ENCODE peak calls at places on chromosomes 5 and 9, in seven cellular contexts. One of them, this sample, is unnamed.

GRCh38 chr5:139052975-139053374 is 145.2 kb downstream of the SIL1 start:
- DNase-seq in uterus: no peak
- DNase-seq in HCT116: no peak
- DNase-seq in CD4-positive, alpha-beta memory T cell: no peak
- DNase-seq in CD8-positive, alpha-beta T cell: no peak
- DNase-seq in foreskin keratinocyte: no peak
- DNase-seq in thoracic aorta: no peak
- DNase-seq in this sample: no peak

GRCh38 chr5:68332546-68332945 is 117.0 kb downstream of the PIK3R1 start:
- DNase-seq in foreskin keratinocyte: no peak
- DNase-seq in CD4-positive, alpha-beta memory T cell: no peak
- DNase-seq in HCT116: no peak
- DNase-seq in uterus: no peak
- DNase-seq in CD8-positive, alpha-beta T cell: no peak
- DNase-seq in thoracic aorta: no peak
- DNase-seq in this sample: no peak

GRCh38 chr5:56003633-56004032 is 8.9 kb upstream of the IL6ST start:
- DNase-seq in CD8-positive, alpha-beta T cell: no peak
- DNase-seq in CD4-positive, alpha-beta memory T cell: no peak
- DNase-seq in HCT116: no peak
- DNase-seq in uterus: no peak
- DNase-seq in thoracic aorta: no peak
- DNase-seq in foreskin keratinocyte: no peak
- DNase-seq in this sample: no peak

GRCh38 chr9:35560625-35561337 is 44.3 kb upstream of the TESK1 start:
- DNase-seq in CD4-positive, alpha-beta memory T cell: no peak
- DNase-seq in uterus: no peak
- DNase-seq in foreskin keratinocyte: no peak
- DNase-seq in HCT116: no peak
- DNase-seq in thoracic aorta: no peak
- DNase-seq in CD8-positive, alpha-beta T cell: no peak
- DNase-seq in this sample: no peak

GRCh38 chr5:122170630-122171029 is 41.3 kb downstream of the ZNF474 start:
- DNase-seq in thoracic aorta: no peak
- DNase-seq in CD8-positive, alpha-beta T cell: no peak
- DNase-seq in CD4-positive, alpha-beta memory T cell: no peak
- DNase-seq in foreskin keratinocyte: no peak
- DNase-seq in uterus: no peak
- DNase-seq in HCT116: no peak
- DNase-seq in this sample: no peak

GRCh38 chr9:94204174-94204573 is 54.9 kb upstream of the ZNF169 start:
- DNase-seq in HCT116: no peak
- DNase-seq in CD4-positive, alpha-beta memory T cell: no peak
- DNase-seq in uterus: no peak
- DNase-seq in CD8-positive, alpha-beta T cell: no peak
- DNase-seq in foreskin keratinocyte: no peak
- DNase-seq in thoracic aorta: no peak
- DNase-seq in this sample: no peak

GRCh38 chr5:142874537-142874936 is 104.4 kb downstream of the ARHGAP26 start:
- DNase-seq in CD4-positive, alpha-beta memory T cell: no peak
- DNase-seq in thoracic aorta: peak; percentile 76
- DNase-seq in HCT116: no peak
- DNase-seq in foreskin keratinocyte: no peak
- DNase-seq in CD8-positive, alpha-beta T cell: no peak
- DNase-seq in uterus: peak; percentile 57
- DNase-seq in this sample: no peak

GRCh38 chr9:70923941-70924340 is 197.5 kb downstream of the TRPM3 start:
- DNase-seq in HCT116: no peak
- DNase-seq in thoracic aorta: no peak
- DNase-seq in CD8-positive, alpha-beta T cell: no peak
- DNase-seq in uterus: no peak
- DNase-seq in CD4-positive, alpha-beta memory T cell: no peak
- DNase-seq in foreskin keratinocyte: no peak
- DNase-seq in this sample: no peak

GRCh38 chr9:26260238-26260637 is 582.0 kb upstream of the TUSC1 start:
- DNase-seq in HCT116: no peak
- DNase-seq in CD8-positive, alpha-beta T cell: no peak
- DNase-seq in foreskin keratinocyte: peak; percentile 39
- DNase-seq in thoracic aorta: no peak
- DNase-seq in CD4-positive, alpha-beta memory T cell: no peak
- DNase-seq in uterus: no peak
- DNase-seq in this sample: no peak

GRCh38 chr9:122788831-122789230 is at the start of gene OR5C1:
- DNase-seq in HCT116: no peak
- DNase-seq in CD8-positive, alpha-beta T cell: no peak
- DNase-seq in CD4-positive, alpha-beta memory T cell: no peak
- DNase-seq in uterus: no peak
- DNase-seq in thoracic aorta: no peak
- DNase-seq in foreskin keratinocyte: no peak
- DNase-seq in this sample: no peak

GRCh38 chr5:92912280-92912679 is 668.7 kb downstream of the NR2F1-AS1 start:
- DNase-seq in CD8-positive, alpha-beta T cell: no peak
- DNase-seq in HCT116: no peak
- DNase-seq in CD4-positive, alpha-beta memory T cell: no peak
- DNase-seq in thoracic aorta: no peak
- DNase-seq in uterus: no peak
- DNase-seq in foreskin keratinocyte: no peak
- DNase-seq in this sample: no peak

GRCh38 chr5:33441241-33441844 is 578 bp downstream of the TARS1 start:
- DNase-seq in CD4-positive, alpha-beta memory T cell: peak; percentile 39
- DNase-seq in foreskin keratinocyte: no peak
- DNase-seq in uterus: no peak
- DNase-seq in thoracic aorta: no peak
- DNase-seq in CD8-positive, alpha-beta T cell: peak; percentile 9
- DNase-seq in HCT116: peak; percentile 23
- DNase-seq in this sample: no peak

GRCh38 chr9:127136081-127136879 is 13.8 kb upstream of the ANGPTL2 start:
- DNase-seq in CD8-positive, alpha-beta T cell: no peak
- DNase-seq in uterus: no peak
- DNase-seq in CD4-positive, alpha-beta memory T cell: no peak
- DNase-seq in foreskin keratinocyte: no peak
- DNase-seq in HCT116: no peak
- DNase-seq in thoracic aorta: no peak
- DNase-seq in this sample: no peak

GRCh38 chr5:108093186-108093585 is 288.7 kb downstream of the FBXL17 start:
- DNase-seq in uterus: no peak
- DNase-seq in CD8-positive, alpha-beta T cell: no peak
- DNase-seq in HCT116: peak; percentile 6
- DNase-seq in CD4-positive, alpha-beta memory T cell: no peak
- DNase-seq in foreskin keratinocyte: no peak
- DNase-seq in thoracic aorta: no peak
- DNase-seq in this sample: peak; percentile 15

GRCh38 chr9:75146229-75146628 is 57.9 kb downstream of the OSTF1 start:
- DNase-seq in thoracic aorta: no peak
- DNase-seq in HCT116: no peak
- DNase-seq in CD8-positive, alpha-beta T cell: no peak
- DNase-seq in CD4-positive, alpha-beta memory T cell: no peak
- DNase-seq in uterus: no peak
- DNase-seq in foreskin keratinocyte: no peak
- DNase-seq in this sample: no peak

GRCh38 chr5:136207631-136208030 is 14.7 kb upstream of the SMIM32 start:
- DNase-seq in CD8-positive, alpha-beta T cell: no peak
- DNase-seq in uterus: no peak
- DNase-seq in thoracic aorta: no peak
- DNase-seq in HCT116: no peak
- DNase-seq in CD4-positive, alpha-beta memory T cell: no peak
- DNase-seq in foreskin keratinocyte: no peak
- DNase-seq in this sample: no peak

GRCh38 chr9:36398745-36399144 is 1.3 kb downstream of the RNF38 start:
- DNase-seq in thoracic aorta: no peak
- DNase-seq in CD8-positive, alpha-beta T cell: no peak
- DNase-seq in foreskin keratinocyte: no peak
- DNase-seq in HCT116: no peak
- DNase-seq in uterus: no peak
- DNase-seq in CD4-positive, alpha-beta memory T cell: no peak
- DNase-seq in this sample: no peak

GRCh38 chr5:113249216-113249615 is 185.6 kb downstream of the TSSK1B start:
- DNase-seq in CD4-positive, alpha-beta memory T cell: no peak
- DNase-seq in CD8-positive, alpha-beta T cell: no peak
- DNase-seq in uterus: no peak
- DNase-seq in thoracic aorta: no peak
- DNase-seq in foreskin keratinocyte: no peak
- DNase-seq in HCT116: no peak
- DNase-seq in this sample: no peak
- H3K4me1 ChIP-seq in CD4-positive, alpha-beta memory T cell: no peaks in the 10 kb centered on the region
- H3K4me1 ChIP-seq in CD8-positive, alpha-beta T cell: no peaks in the 10 kb centered on the region
- H3K4me1 ChIP-seq in uterus: peaks cover 4% of the 10 kb centered on the region
- H3K4me1 ChIP-seq in thoracic aorta: peaks cover 6% of the 10 kb centered on the region
- H3K4me1 ChIP-seq in foreskin keratinocyte: peaks cover 17% of the 10 kb centered on the region
- H3K4me1 ChIP-seq in HCT116: peaks cover 20% of the 10 kb centered on the region
- H3K4me1 ChIP-seq in this sample: no peaks in the 10 kb centered on the region

GRCh38 chr9:117291223-117291622 is 123.6 kb downstream of the ASTN2 start:
- DNase-seq in HCT116: no peak
- DNase-seq in uterus: no peak
- DNase-seq in CD4-positive, alpha-beta memory T cell: no peak
- DNase-seq in foreskin keratinocyte: no peak
- DNase-seq in thoracic aorta: no peak
- DNase-seq in CD8-positive, alpha-beta T cell: no peak
- DNase-seq in this sample: no peak

GRCh38 chr9:117293199-117294114 is 121.4 kb downstream of the ASTN2 start:
- DNase-seq in foreskin keratinocyte: no peak
- DNase-seq in CD4-positive, alpha-beta memory T cell: no peak
- DNase-seq in thoracic aorta: no peak
- DNase-seq in HCT116: no peak
- DNase-seq in uterus: no peak
- DNase-seq in CD8-positive, alpha-beta T cell: no peak
- DNase-seq in this sample: no peak

GRCh38 chr9:117290809-117291208 is 124.0 kb downstream of the ASTN2 start:
- DNase-seq in uterus: no peak
- DNase-seq in CD8-positive, alpha-beta T cell: no peak
- DNase-seq in CD4-positive, alpha-beta memory T cell: no peak
- DNase-seq in thoracic aorta: no peak
- DNase-seq in foreskin keratinocyte: no peak
- DNase-seq in HCT116: no peak
- DNase-seq in this sample: no peak

GRCh38 chr9:117286245-117286644 is 128.6 kb downstream of the ASTN2 start:
- DNase-seq in CD4-positive, alpha-beta memory T cell: no peak
- DNase-seq in uterus: peak; percentile 16
- DNase-seq in thoracic aorta: no peak
- DNase-seq in CD8-positive, alpha-beta T cell: no peak
- DNase-seq in foreskin keratinocyte: no peak
- DNase-seq in HCT116: no peak
- DNase-seq in this sample: no peak

GRCh38 chr9:117290306-117290705 is 124.6 kb downstream of the ASTN2 start:
- DNase-seq in CD4-positive, alpha-beta memory T cell: no peak
- DNase-seq in CD8-positive, alpha-beta T cell: no peak
- DNase-seq in foreskin keratinocyte: no peak
- DNase-seq in HCT116: no peak
- DNase-seq in uterus: no peak
- DNase-seq in thoracic aorta: no peak
- DNase-seq in this sample: no peak
- H3K4me1 ChIP-seq in CD4-positive, alpha-beta memory T cell: no peaks in the 10 kb centered on the region
- H3K4me1 ChIP-seq in CD8-positive, alpha-beta T cell: no peaks in the 10 kb centered on the region
- H3K4me1 ChIP-seq in foreskin keratinocyte: no peaks in the 10 kb centered on the region
- H3K4me1 ChIP-seq in HCT116: no peaks in the 10 kb centered on the region
- H3K4me1 ChIP-seq in uterus: no peaks in the 10 kb centered on the region
- H3K4me1 ChIP-seq in thoracic aorta: no peaks in the 10 kb centered on the region
- H3K4me1 ChIP-seq in this sample: no peaks in the 10 kb centered on the region

GRCh38 chr9:97907051-97907450 is 15.2 kb downstream of the TRMO start:
- DNase-seq in thoracic aorta: no peak
- DNase-seq in foreskin keratinocyte: no peak
- DNase-seq in CD8-positive, alpha-beta T cell: no peak
- DNase-seq in HCT116: no peak
- DNase-seq in CD4-positive, alpha-beta memory T cell: peak; percentile 63
- DNase-seq in uterus: no peak
- DNase-seq in this sample: no peak

GRCh38 chr9:97910273-97910844 is 11.9 kb downstream of the TRMO start:
- DNase-seq in foreskin keratinocyte: peak; percentile 88
- DNase-seq in HCT116: no peak
- DNase-seq in uterus: no peak
- DNase-seq in thoracic aorta: no peak
- DNase-seq in CD8-positive, alpha-beta T cell: no peak
- DNase-seq in CD4-positive, alpha-beta memory T cell: no peak
- DNase-seq in this sample: no peak

GRCh38 chr9:97906236-97906831 is 16.0 kb downstream of the TRMO start:
- DNase-seq in foreskin keratinocyte: no peak
- DNase-seq in CD8-positive, alpha-beta T cell: peak; percentile 66
- DNase-seq in uterus: no peak
- DNase-seq in HCT116: no peak
- DNase-seq in CD4-positive, alpha-beta memory T cell: peak; percentile 89
- DNase-seq in thoracic aorta: no peak
- DNase-seq in this sample: peak; percentile 51

GRCh38 chr9:97907632-97908031 is 14.7 kb downstream of the TRMO start:
- DNase-seq in CD8-positive, alpha-beta T cell: no peak
- DNase-seq in HCT116: no peak
- DNase-seq in CD4-positive, alpha-beta memory T cell: no peak
- DNase-seq in foreskin keratinocyte: no peak
- DNase-seq in thoracic aorta: no peak
- DNase-seq in uterus: no peak
- DNase-seq in this sample: no peak

DNA sequence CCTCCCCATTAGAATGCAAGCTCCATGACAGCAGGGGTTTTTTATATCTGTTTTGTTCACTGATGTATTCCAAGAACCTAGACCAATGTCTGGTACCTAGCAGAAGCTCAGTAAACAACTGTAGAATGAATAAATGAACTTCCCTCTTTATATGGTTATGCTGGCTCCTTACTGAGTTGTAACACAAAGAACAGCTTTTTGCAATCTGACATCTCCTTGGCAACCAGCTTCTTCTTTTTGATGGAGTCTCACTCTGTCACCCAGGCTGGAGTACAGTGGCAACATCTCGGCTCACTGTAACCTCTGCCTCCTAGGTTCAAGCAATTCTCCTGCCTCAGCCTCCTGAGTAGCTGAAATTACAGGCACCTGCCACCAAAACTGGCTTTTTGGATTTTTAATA is 13.6 kb downstream of the TRMO start:
- DNase-seq in CD4-positive, alpha-beta memory T cell: no peak
- DNase-seq in thoracic aorta: no peak
- DNase-seq in uterus: no peak
- DNase-seq in CD8-positive, alpha-beta T cell: no peak
- DNase-seq in HCT116: no peak
- DNase-seq in foreskin keratinocyte: no peak
- DNase-seq in this sample: no peak
- H3K4me1 ChIP-seq in CD4-positive, alpha-beta memory T cell: peaks cover 99% of the 10 kb centered on the region
- H3K4me1 ChIP-seq in thoracic aorta: no peaks in the 10 kb centered on the region
- H3K4me1 ChIP-seq in uterus: no peaks in the 10 kb centered on the region
- H3K4me1 ChIP-seq in CD8-positive, alpha-beta T cell: peaks cover 72% of the 10 kb centered on the region
- H3K4me1 ChIP-seq in HCT116: no peaks in the 10 kb centered on the region
- H3K4me1 ChIP-seq in foreskin keratinocyte: peaks cover 12% of the 10 kb centered on the region
- H3K4me1 ChIP-seq in this sample: peaks cover 67% of the 10 kb centered on the region

GRCh38 chr5:176413255-176413565 is 3.1 kb downstream of the CLTB start:
- DNase-seq in CD4-positive, alpha-beta memory T cell: no peak
- DNase-seq in CD8-positive, alpha-beta T cell: no peak
- DNase-seq in uterus: no peak
- DNase-seq in HCT116: no peak
- DNase-seq in thoracic aorta: no peak
- DNase-seq in foreskin keratinocyte: no peak
- DNase-seq in this sample: no peak
- H3K4me1 ChIP-seq in CD4-positive, alpha-beta memory T cell: peaks cover 39% of the 10 kb centered on the region
- H3K4me1 ChIP-seq in CD8-positive, alpha-beta T cell: peaks cover 25% of the 10 kb centered on the region
- H3K4me1 ChIP-seq in uterus: peaks cover 3% of the 10 kb centered on the region
- H3K4me1 ChIP-seq in HCT116: peaks cover 42% of the 10 kb centered on the region
- H3K4me1 ChIP-seq in thoracic aorta: peaks cover 28% of the 10 kb centered on the region
- H3K4me1 ChIP-seq in foreskin keratinocyte: peaks cover 33% of the 10 kb centered on the region
- H3K4me1 ChIP-seq in this sample: peaks cover 31% of the 10 kb centered on the region

GRCh38 chr9:128550770-128551651 is 1.4 kb upstream of the SPTAN1 start:
- DNase-seq in CD4-positive, alpha-beta memory T cell: no peak
- DNase-seq in HCT116: no peak
- DNase-seq in CD8-positive, alpha-beta T cell: no peak
- DNase-seq in uterus: peak; percentile 46
- DNase-seq in foreskin keratinocyte: no peak
- DNase-seq in thoracic aorta: no peak
- DNase-seq in this sample: peak; percentile 63
- H3K4me1 ChIP-seq in CD4-positive, alpha-beta memory T cell: peaks cover 54% of the 10 kb centered on the region
- H3K4me1 ChIP-seq in HCT116: peaks cover 37% of the 10 kb centered on the region
- H3K4me1 ChIP-seq in CD8-positive, alpha-beta T cell: peaks cover 42% of the 10 kb centered on the region
- H3K4me1 ChIP-seq in uterus: no peaks in the 10 kb centered on the region
- H3K4me1 ChIP-seq in foreskin keratinocyte: peaks cover 28% of the 10 kb centered on the region
- H3K4me1 ChIP-seq in thoracic aorta: peaks cover 31% of the 10 kb centered on the region
- H3K4me1 ChIP-seq in this sample: peaks cover 47% of the 10 kb centered on the region